ENCODE peak calls at places on chromosome 18, in nine cellular contexts. Q is T-cell, V is fibroblast of the conjunctiva, Z is progenitor cell of endocrine pancreas, M is HepG2, T is putamen, K is lower leg skin, S is tibial artery, R is thoracic aorta. E is an unnamed sample.
A peak's percentile ranks its signal among the peaks of the same experiment; 100 is the strongest.

GRCh38 chr18:76801567-76802505 is 20.5 kb upstream of the ZNF236 start:
- DNase-seq in Q (no peak), V (no peak), Z (peak; percentile 56), M (peak; percentile 24), T (peak; percentile 32), K (no peak), S (peak; percentile 74), R (no peak), E (peak; percentile 21)

GRCh38 chr18:36530676-36531405 is 233.3 kb downstream of the FHOD3 start:
- DNase-seq in Q (no peak), V (no peak), Z (no peak), M (no peak), T (no peak), K (no peak), S (no peak), R (no peak), E (no peak)

GRCh38 chr18:14999085-14999975 is 251.4 kb downstream of the ANKRD30B start:
- DNase-seq in Q (no peak), V (no peak), Z (no peak), M (no peak), T (no peak), K (no peak), S (no peak), R (no peak), E (no peak)

GRCh38 chr18:63146185-63146584 is 173.4 kb downstream of the BCL2 start:
- DNase-seq in Q (no peak), V (no peak), Z (no peak), M (no peak), T (no peak), K (no peak), S (no peak), R (no peak), E (no peak)

GRCh38 chr18:31497711-31498449 is at the start of gene DSG2:
- DNase-seq in Q (no peak), V (no peak), Z (peak; percentile 76), M (peak; percentile 43), T (no peak), K (peak; percentile 46), S (no peak), R (no peak), E (no peak)

GRCh38 chr18:6382968-6383367 is 31.7 kb downstream of the L3MBTL4 start:
- DNase-seq in Q (no peak), V (no peak), Z (no peak), M (no peak), T (no peak), K (no peak), S (no peak), R (no peak), E (no peak)

GRCh38 chr18:36454258-36454657 is 156.7 kb downstream of the FHOD3 start:
- DNase-seq in Q (no peak), V (no peak), Z (no peak), M (no peak), T (no peak), K (no peak), S (no peak), R (no peak), E (no peak)

GRCh38 chr18:44423826-44424225 is 256.9 kb upstream of the SETBP1 start:
- DNase-seq in Q (no peak), V (no peak), Z (no peak), M (no peak), T (no peak), K (no peak), S (no peak), R (no peak), E (no peak)

GRCh38 chr18:37408676-37409305 is 156.8 kb downstream of the CELF4 start:
- DNase-seq in Q (no peak), V (no peak), Z (no peak), M (no peak), T (no peak), K (no peak), S (no peak), R (no peak), E (no peak)

GRCh38 chr18:58863539-58864145 is 1.0 kb upstream of the ZNF532 start:
- DNase-seq in Q (peak; percentile 14), V (no peak), Z (peak; percentile 40), M (no peak), T (peak; percentile 58), K (no peak), S (peak; percentile 78), R (no peak), E (no peak)

GRCh38 chr18:9661564-9661963 is 46.5 kb upstream of the RAB31 start:
- DNase-seq in Q (no peak), V (no peak), Z (no peak), M (no peak), T (no peak), K (no peak), S (no peak), R (no peak), E (no peak)

GRCh38 chr18:22348521-22349316 is 69.0 kb downstream of the CTAGE1 start:
- DNase-seq in Q (no peak), V (no peak), Z (peak; percentile 48), M (no peak), T (no peak), K (no peak), S (peak; percentile 84), R (no peak), E (no peak)

GRCh38 chr18:24633121-24633520 is 172.7 kb downstream of the HRH4 start:
- DNase-seq in Q (no peak), V (no peak), Z (no peak), M (no peak), T (no peak), K (no peak), S (no peak), R (no peak), E (no peak)

GRCh38 chr18:74351354-74351753 is 35.7 kb downstream of the C18orf63 start:
- DNase-seq in Q (no peak), V (no peak), Z (no peak), M (no peak), T (no peak), K (no peak), S (no peak), R (no peak), E (no peak)

GRCh38 chr18:62755454-62755853 is 40.1 kb downstream of the PHLPP1 start:
- DNase-seq in Q (no peak), V (no peak), Z (no peak), M (no peak), T (no peak), K (no peak), S (no peak), R (no peak), E (no peak)

GRCh38 chr18:56722518-56722917 is 71.4 kb downstream of the WDR7 start:
- DNase-seq in Q (no peak), V (no peak), Z (no peak), M (no peak), T (no peak), K (no peak), S (no peak), R (no peak), E (no peak)

GRCh38 chr18:68826111-68826510 is 28.2 kb downstream of the CCDC102B start:
- DNase-seq in Q (no peak), V (no peak), Z (no peak), M (no peak), T (no peak), K (no peak), S (peak; percentile 76), R (no peak), E (no peak)

GRCh38 chr18:12307871-12308385 is at the start of gene TUBB6:
- DNase-seq in Q (no peak), V (peak; percentile 65), Z (no peak), M (no peak), T (no peak), K (peak; percentile 38), S (peak; percentile 89), R (no peak), E (peak; percentile 49)

GRCh38 chr18:9719421-9719981 is 11.4 kb downstream of the RAB31 start:
- DNase-seq in Q (no peak), V (peak; percentile 55), Z (no peak), M (no peak), T (peak; percentile 80), K (peak; percentile 30), S (peak; percentile 85), R (no peak), E (no peak)

GRCh38 chr18:8448091-8448490 is 161.1 kb upstream of the RAB12 start:
- DNase-seq in Q (no peak), V (no peak), Z (no peak), M (no peak), T (no peak), K (no peak), S (peak; percentile 3), R (no peak), E (no peak)

GRCh38 chr18:55500316-55501086 is 87.5 kb downstream of the TCF4 start:
- DNase-seq in Q (no peak), V (peak; percentile 13), Z (no peak), M (no peak), T (no peak), K (no peak), S (no peak), R (no peak), E (no peak)

GRCh38 chr18:55096261-55097026 is 137.2 kb upstream of the CCDC68 start:
- DNase-seq in Q (no peak), V (peak; percentile 67), Z (no peak), M (peak; percentile 7), T (peak; percentile 55), K (no peak), S (no peak), R (no peak), E (peak; percentile 16)

GRCh38 chr18:78479443-78479842 is 500.2 kb upstream of the SALL3 start:
- DNase-seq in Q (no peak), V (no peak), Z (no peak), M (no peak), T (no peak), K (no peak), S (no peak), R (no peak), E (no peak)

GRCh38 chr18:6629635-6630140 is 99.8 kb upstream of the ARHGAP28 start:
- DNase-seq in Q (no peak), V (peak; percentile 43), Z (no peak), M (no peak), T (no peak), K (no peak), S (no peak), R (no peak), E (no peak)

GRCh38 chr18:23504720-23505119 is 1.4 kb downstream of the RMC1 start:
- DNase-seq in Q (no peak), V (no peak), Z (no peak), M (no peak), T (no peak), K (no peak), S (no peak), R (no peak), E (no peak)

GRCh38 chr18:13456736-13457271 is 238.2 kb downstream of the LDLRAD4 start:
- DNase-seq in Q (no peak), V (no peak), Z (no peak), M (no peak), T (no peak), K (no peak), S (peak; percentile 45), R (no peak), E (no peak)

GRCh38 chr18:13619505-13620205 is 106.7 kb downstream of the FAM210A start:
- DNase-seq in Q (no peak), V (no peak), Z (no peak), M (no peak), T (no peak), K (no peak), S (no peak), R (no peak), E (no peak)

GRCh38 chr18:48032876-48033769 is 102.7 kb upstream of the SMAD2 start:
- DNase-seq in Q (no peak), V (no peak), Z (no peak), M (no peak), T (no peak), K (no peak), S (peak; percentile 35), R (no peak), E (no peak)

GRCh38 chr18:68484241-68484640 is 230.7 kb downstream of the TMX3 start:
- DNase-seq in Q (no peak), V (no peak), Z (no peak), M (no peak), T (no peak), K (no peak), S (no peak), R (no peak), E (no peak)

GRCh38 chr18:23071285-23071684 is 64.0 kb upstream of the CABLES1 start:
- DNase-seq in Q (peak; percentile 90), V (no peak), Z (no peak), M (no peak), T (no peak), K (peak; percentile 42), S (no peak), R (no peak), E (no peak)

GRCh38 chr18:55090566-55091187 is 131.4 kb upstream of the CCDC68 start:
- DNase-seq in Q (no peak), V (no peak), Z (no peak), M (no peak), T (no peak), K (no peak), S (no peak), R (no peak), E (no peak)

E was measured in tibial nerve.